ENCODE peak calls at places on chromosome 3, in nine cellular contexts. J is B cell, A is AG09309, S is neural crest cell, Z is HFFc6, E is H9, L is AG09319, V is dorsolateral prefrontal cortex, C is cardiac muscle cell. D is an unnamed sample.

GRCh38 chr3:136343873-136344281 is 93.7 kb downstream of the PCCB start:
- DNase-seq in Z (peak), J (no peak), S (no peak), L (peak), A (peak), V (peak), E (no peak), C (peak), D (no peak)

GRCh38 chr3:32977842-32978241 is 26.4 kb downstream of the CCR4 start:
- DNase-seq in V (no peak), Z (no peak), S (no peak), E (no peak), L (no peak), J (no peak), C (no peak), A (no peak), D (no peak)

GRCh38 chr3:30934208-30934550 is 39.7 kb upstream of the GADL1 start:
- DNase-seq in L (peak), A (peak), Z (peak), S (no peak), V (no peak), E (no peak), C (peak), J (no peak), D (no peak)

GRCh38 chr3:45659661-45660566 is 29.3 kb upstream of the SACM1L start:
- DNase-seq in A (no peak), V (peak), Z (peak), C (peak), S (peak), L (no peak), E (peak), J (peak), D (no peak)

GRCh38 chr3:148075829-148076716 is 621.6 kb upstream of the AGTR1 start:
- DNase-seq in L (peak), J (no peak), V (peak), E (peak), S (no peak), A (peak), C (peak), Z (peak), D (no peak)

GRCh38 chr3:176514297-176514696 is 683.0 kb downstream of the TBL1XR1 start:
- DNase-seq in Z (no peak), E (peak), V (no peak), A (peak), C (peak), S (no peak), L (peak), J (no peak), D (no peak)

GRCh38 chr3:195154793-195155535 is 116.0 kb downstream of the XXYLT1 start:
- DNase-seq in E (no peak), A (peak), V (peak), L (peak), S (no peak), C (peak), Z (peak), J (peak), D (no peak)

GRCh38 chr3:38396861-38397260 is 50.3 kb downstream of the XYLB start:
- DNase-seq in C (no peak), A (no peak), Z (no peak), V (no peak), J (no peak), S (no peak), E (no peak), L (no peak), D (no peak)

GRCh38 chr3:134972836-134973455 is 177.9 kb downstream of the EPHB1 start:
- DNase-seq in Z (no peak), L (no peak), J (no peak), V (no peak), C (no peak), A (no peak), S (no peak), E (no peak), D (no peak)

GRCh38 chr3:139937674-139938279 is 2.8 kb downstream of the CLSTN2 start:
- DNase-seq in V (peak), J (no peak), S (peak), C (peak), E (no peak), L (peak), Z (peak), A (peak), D (no peak)

GRCh38 chr3:60757724-60758123 is 493.5 kb downstream of the FHIT start:
- DNase-seq in J (no peak), Z (no peak), C (no peak), L (no peak), A (no peak), E (no peak), S (no peak), V (no peak), D (no peak)

GRCh38 chr3:100082724-100083123 is 31.6 kb downstream of the FILIP1L start:
- DNase-seq in Z (no peak), S (no peak), L (no peak), C (no peak), A (no peak), V (no peak), E (no peak), J (no peak), D (no peak)

GRCh38 chr3:101303089-101303731 is 17.2 kb downstream of the IMPG2 start:
- DNase-seq in L (no peak), S (no peak), E (no peak), V (no peak), A (no peak), C (no peak), Z (no peak), J (no peak), D (no peak)

GRCh38 chr3:98568402-98568801 is 25.0 kb downstream of the CPOX start:
- DNase-seq in S (no peak), L (no peak), C (no peak), A (no peak), Z (no peak), E (no peak), V (no peak), J (no peak), D (no peak)

GRCh38 chr3:632571-633170 is 436.1 kb downstream of the CHL1 start:
- DNase-seq in V (peak), L (no peak), E (peak), Z (peak), S (peak), J (no peak), A (peak), C (peak), D (no peak)

GRCh38 chr3:107633327-107634141 is 110.8 kb downstream of the BBX start:
- DNase-seq in C (no peak), E (no peak), J (no peak), L (no peak), A (no peak), V (no peak), S (no peak), Z (no peak), D (no peak)

GRCh38 chr3:171044828-171045793 is 18.6 kb upstream of the SLC2A2 start:
- DNase-seq in A (peak), Z (peak), C (peak), E (no peak), L (peak), S (no peak), V (no peak), J (no peak), D (no peak)

GRCh38 chr3:14252321-14253021 is 73.9 kb downstream of the LSM3 start:
- DNase-seq in S (no peak), L (no peak), A (no peak), C (no peak), E (no peak), V (no peak), Z (no peak), J (no peak), D (no peak)

GRCh38 chr3:104628185-104628789 is 738.4 kb upstream of the ALCAM start:
- DNase-seq in C (peak), E (no peak), V (no peak), Z (peak), L (peak), J (no peak), A (peak), S (no peak), D (no peak)

GRCh38 chr3:8204846-8205624 is 296.6 kb upstream of the LMCD1 start:
- DNase-seq in L (peak), E (no peak), Z (no peak), A (peak), S (no peak), J (no peak), C (peak), V (no peak), D (no peak)

DNA sequence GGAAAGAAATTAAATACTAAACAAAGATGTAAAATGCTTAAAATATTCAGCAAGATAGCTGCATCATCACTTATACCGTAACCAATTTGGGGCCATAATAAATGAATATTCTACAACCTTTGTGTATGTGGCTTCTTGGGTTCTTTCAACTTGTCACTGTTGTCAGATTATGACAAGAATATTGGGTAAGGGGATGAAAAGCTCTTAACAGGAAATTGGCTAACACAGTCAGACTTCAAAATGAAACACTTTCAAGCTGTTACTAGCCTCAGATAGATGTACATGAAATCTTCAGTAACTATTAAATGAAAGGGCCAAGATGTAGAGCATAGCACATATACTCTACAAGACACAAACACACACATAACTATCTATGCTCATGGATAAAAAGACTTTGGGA is 38.7 kb upstream of the ZNF385D start:
- DNase-seq in E (no peak), S (no peak), L (no peak), A (no peak), Z (no peak), J (no peak), V (no peak), C (no peak), D (no peak)
- TF ChIP-seq CTCF in E (no peak), S (no peak), L (no peak), A (no peak), Z (no peak), J (no peak), V (no peak), C (no peak), D (no peak)

GRCh38 chr3:141575879-141576743 is 89.3 kb downstream of the RASA2 start:
- DNase-seq in C (peak), E (no peak), S (no peak), Z (peak), L (no peak), V (no peak), J (no peak), A (no peak), D (no peak)
- TF ChIP-seq CTCF in C (peak), E (peak), S (peak), Z (peak), L (peak), V (peak), J (peak), A (peak), D (peak)

GRCh38 chr3:51099794-51100542 is 285.1 kb upstream of the MANF start:
- DNase-seq in L (peak), C (peak), V (peak), E (peak), Z (peak), J (no peak), S (peak), A (peak), D (no peak)
- TF ChIP-seq CTCF in L (peak), C (peak), V (peak), E (peak), Z (peak), J (peak), S (peak), A (peak), D (peak)

DNA sequence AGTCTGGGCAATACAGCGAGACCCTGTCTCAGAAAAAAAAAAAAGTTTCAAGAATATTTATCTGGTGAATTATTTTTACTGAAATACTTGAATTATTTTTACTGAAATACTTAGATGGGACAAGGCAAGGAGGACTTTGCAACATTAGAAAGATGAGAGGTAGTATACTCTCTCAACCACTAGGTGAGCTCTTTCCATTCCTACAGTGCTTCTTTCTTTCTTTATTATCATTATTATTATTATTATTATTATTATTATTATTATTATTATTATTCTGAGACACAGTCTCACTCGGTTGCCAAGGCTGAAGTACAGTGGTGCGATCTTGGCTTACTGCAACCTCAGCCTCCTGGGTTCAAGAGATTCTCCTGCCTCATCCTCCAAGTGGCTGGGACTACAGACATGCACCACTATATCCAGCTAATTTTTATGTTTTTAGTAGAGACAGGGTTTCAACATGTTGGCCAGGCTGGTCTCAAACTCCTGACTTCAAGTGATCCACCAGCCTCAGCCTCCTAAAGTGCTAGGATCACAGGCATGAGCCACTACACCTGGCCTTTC is 468.8 kb downstream of the MAGI1 start:
- DNase-seq in C (no peak), V (no peak), E (no peak), L (no peak), S (no peak), A (no peak), Z (no peak), J (no peak), D (no peak)
- TF ChIP-seq CTCF in C (peak), V (no peak), E (peak), L (no peak), S (peak), A (no peak), Z (peak), J (no peak), D (peak)

GRCh38 chr3:153753035-153753434 is 368.2 kb upstream of the ARHGEF26 start:
- DNase-seq in A (no peak), Z (no peak), V (no peak), L (no peak), E (no peak), S (no peak), C (no peak), J (no peak), D (no peak)

GRCh38 chr3:153760952-153761351 is 360.2 kb upstream of the ARHGEF26 start:
- DNase-seq in S (no peak), Z (no peak), V (no peak), L (no peak), J (no peak), E (no peak), A (no peak), C (no peak), D (no peak)

GRCh38 chr3:153757839-153758238 is 363.4 kb upstream of the ARHGEF26 start:
- DNase-seq in E (no peak), Z (no peak), C (no peak), V (no peak), A (no peak), L (no peak), J (no peak), S (no peak), D (no peak)

GRCh38 chr3:153752405-153753027 is 368.7 kb upstream of the ARHGEF26 start:
- DNase-seq in L (no peak), C (peak), J (no peak), Z (no peak), S (no peak), E (no peak), V (no peak), A (no peak), D (no peak)

GRCh38 chr3:153756816-153757215 is 364.4 kb upstream of the ARHGEF26 start:
- DNase-seq in Z (peak), E (no peak), J (no peak), L (no peak), C (peak), V (no peak), A (peak), S (no peak), D (no peak)
- TF ChIP-seq CTCF in Z (no peak), E (no peak), J (no peak), L (no peak), C (no peak), V (no peak), A (no peak), S (no peak), D (no peak)

GRCh38 chr3:159441279-159441678 is 547.4 kb upstream of the IL12A start:
- DNase-seq in L (no peak), C (no peak), E (no peak), V (no peak), S (no peak), J (no peak), A (no peak), Z (no peak), D (no peak)
- TF ChIP-seq CTCF in L (no peak), C (no peak), E (no peak), V (no peak), S (no peak), J (no peak), A (no peak), Z (no peak), D (no peak)

DNA sequence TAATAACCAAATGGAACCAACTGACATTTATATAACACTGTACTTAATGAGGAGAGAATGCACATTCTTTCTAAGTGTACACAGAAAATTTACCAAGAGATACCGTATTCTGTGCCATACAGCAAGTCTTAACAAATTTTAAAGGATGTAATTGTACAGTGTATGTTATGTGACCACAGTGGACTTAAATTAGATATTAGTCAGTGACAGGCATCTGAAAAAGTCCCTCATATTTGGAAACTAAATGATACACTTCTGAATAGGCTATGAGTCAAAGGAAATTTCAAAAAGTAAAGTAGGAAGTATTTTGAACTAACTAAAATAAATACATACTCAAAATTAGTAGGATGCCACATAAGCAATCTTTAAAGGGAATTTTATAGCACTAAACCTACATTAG is 59.6 kb upstream of the P3H2 start:
- DNase-seq in J (no peak), V (no peak), L (no peak), Z (peak), S (no peak), E (no peak), A (no peak), C (no peak), D (no peak)
- TF ChIP-seq CTCF in J (no peak), V (no peak), L (no peak), Z (no peak), S (no peak), E (no peak), A (no peak), C (no peak), D (no peak)

D was measured in type B pancreatic cell.